ENCODE peak calls at places on chromosomes 12 and 14, in eight cellular contexts. W is activated B cell treated with CpG ODN at 0.5 μM for 24 hours, H is IMR-90, J is ascending aorta, M is epithelial cell of esophagus, V is fibroblast of lung, L is transverse colon, O is fibroblast of mammary gland. K is an unnamed sample.

GRCh38 chr12:49129332-49130150 is 1.7 kb downstream of the TUBA1B start:
- DNase-seq in W (no peak), H (no peak), J (no peak), M (no peak), V (no peak), L (no peak), O (no peak), K (no peak)

GRCh38 chr12:120242275-120242799 is 23.2 kb downstream of the PXN start:
- DNase-seq in W (no peak), H (no peak), J (no peak), M (no peak), V (no peak), L (no peak), O (no peak), K (no peak)

GRCh38 chr12:62191747-62192485 is 68.3 kb upstream of the USP15 start:
- DNase-seq in W (peak), H (no peak), J (peak), M (peak), V (peak), L (no peak), O (peak), K (no peak)

GRCh38 chr14:92692822-92693226 is 55.6 kb downstream of the LGMN start:
- DNase-seq in W (no peak), H (peak), J (peak), M (peak), V (no peak), L (peak), O (peak), K (no peak)

GRCh38 chr14:106826833-106827369 is 1300.5 kb downstream of the TMEM121 start:
- DNase-seq in W (no peak), H (no peak), J (no peak), M (no peak), V (no peak), L (no peak), O (no peak), K (no peak)

GRCh38 chr12:63876980-63877379 is 32.5 kb downstream of the SRGAP1 start:
- DNase-seq in W (no peak), H (no peak), J (no peak), M (no peak), V (peak), L (no peak), O (peak), K (no peak)

GRCh38 chr12:87202189-87202588 is 827.0 kb downstream of the C12orf50 start:
- DNase-seq in W (no peak), H (no peak), J (no peak), M (no peak), V (no peak), L (no peak), O (no peak), K (no peak)

GRCh38 chr12:103884316-103884715 is 43.3 kb upstream of the NT5DC3 start:
- DNase-seq in W (no peak), H (peak), J (no peak), M (peak), V (peak), L (peak), O (peak), K (no peak)

GRCh38 chr14:76514599-76514998 is 138.7 kb downstream of the ESRRB start:
- DNase-seq in W (no peak), H (peak), J (no peak), M (peak), V (peak), L (no peak), O (peak), K (no peak)

GRCh38 chr12:9872743-9873142 is 3.6 kb upstream of the CLEC2B start:
- DNase-seq in W (no peak), H (no peak), J (no peak), M (peak), V (no peak), L (no peak), O (no peak), K (no peak)

GRCh38 chr12:97751704-97752103 is 289.1 kb downstream of the RMST start:
- DNase-seq in W (no peak), H (no peak), J (no peak), M (no peak), V (no peak), L (no peak), O (peak), K (no peak)

GRCh38 chr12:102920271-102920670 is 3.2 kb upstream of the PAH start:
- DNase-seq in W (no peak), H (no peak), J (no peak), M (no peak), V (no peak), L (no peak), O (no peak), K (no peak)

GRCh38 chr14:73741386-73741875 is 27.2 kb upstream of the PNMA1 start:
- DNase-seq in W (no peak), H (peak), J (peak), M (peak), V (peak), L (peak), O (peak), K (no peak)

GRCh38 chr12:55745361-55746146 is 2.6 kb downstream of the GDF11 start:
- DNase-seq in W (no peak), H (no peak), J (peak), M (no peak), V (peak), L (no peak), O (no peak), K (peak)

GRCh38 chr14:59305836-59306555 is 117.5 kb downstream of the DAAM1 start:
- DNase-seq in W (no peak), H (peak), J (no peak), M (peak), V (peak), L (no peak), O (peak), K (no peak)

GRCh38 chr12:65956056-65956738 is 131.9 kb downstream of the HMGA2 start:
- DNase-seq in W (no peak), H (no peak), J (no peak), M (peak), V (peak), L (no peak), O (peak), K (no peak)

GRCh38 chr12:21541773-21542172 is 15.7 kb downstream of the SPX start:
- DNase-seq in W (no peak), H (no peak), J (no peak), M (no peak), V (no peak), L (no peak), O (no peak), K (no peak)

GRCh38 chr14:22836301-22837058 is at the start of gene MMP14:
- DNase-seq in W (no peak), H (peak), J (peak), M (peak), V (peak), L (peak), O (peak), K (peak)

GRCh38 chr12:49334681-49335080 is 2.3 kb downstream of the C1QL4 start:
- DNase-seq in W (no peak), H (no peak), J (no peak), M (no peak), V (no peak), L (no peak), O (no peak), K (no peak)

GRCh38 chr12:38411426-38411825 is 94.9 kb downstream of the ALG10B start:
- DNase-seq in W (no peak), H (no peak), J (no peak), M (no peak), V (no peak), L (no peak), O (no peak), K (no peak)

GRCh38 chr14:89723930-89724915 is 230.3 kb downstream of the EFCAB11 start:
- DNase-seq in W (no peak), H (no peak), J (no peak), M (peak), V (no peak), L (no peak), O (peak), K (no peak)

GRCh38 chr14:58942516-58942915 is 246.0 kb upstream of the DAAM1 start:
- DNase-seq in W (no peak), H (peak), J (no peak), M (peak), V (no peak), L (no peak), O (peak), K (no peak)

GRCh38 chr12:118581396-118581795 is 205.0 kb downstream of the SUDS3 start:
- DNase-seq in W (no peak), H (no peak), J (no peak), M (no peak), V (no peak), L (no peak), O (no peak), K (no peak)
- TF ChIP-seq CTCF in W (no peak), H (no peak), J (no peak), M (no peak), V (no peak), L (no peak), O (no peak), K (no peak)

GRCh38 chr12:53533476-53533875 is 26.2 kb upstream of the NPFF start:
- DNase-seq in W (no peak), H (no peak), J (no peak), M (no peak), V (no peak), L (no peak), O (no peak), K (no peak)
- TF ChIP-seq CTCF in W (no peak), H (no peak), J (no peak), M (no peak), V (no peak), L (no peak), O (no peak), K (no peak)

DNA sequence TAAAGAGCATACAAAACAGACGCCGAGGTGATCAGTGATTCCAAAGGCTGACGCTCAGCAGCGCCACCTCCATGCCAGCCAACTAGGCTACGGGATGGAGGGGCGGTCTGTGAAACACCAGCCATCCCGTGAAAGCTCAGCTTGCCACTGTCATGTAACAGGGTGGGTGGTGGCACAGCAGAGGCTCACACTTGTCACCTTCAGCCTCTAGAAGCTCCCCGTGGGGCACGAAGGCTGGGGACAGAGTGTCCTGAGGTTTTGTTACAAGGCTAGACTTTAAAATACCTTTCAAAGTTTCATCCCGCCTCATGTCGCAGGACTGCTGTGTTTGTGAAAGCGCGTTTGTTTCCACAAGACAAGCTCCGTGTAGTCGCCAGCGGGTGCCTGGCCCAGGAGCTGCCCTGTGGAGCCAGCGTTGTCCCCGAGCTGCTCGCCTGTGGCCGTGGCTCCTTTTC is 20.7 kb downstream of the XRCC3 start:
- DNase-seq in W (no peak), H (no peak), J (no peak), M (no peak), V (no peak), L (no peak), O (no peak), K (no peak)
- TF ChIP-seq CTCF in W (no peak), H (no peak), J (no peak), M (no peak), V (no peak), L (no peak), O (no peak), K (no peak)

GRCh38 chr12:54004063-54004840 is 4.3 kb downstream of the HOXC9 start:
- DNase-seq in W (no peak), H (no peak), J (no peak), M (no peak), V (no peak), L (no peak), O (peak), K (no peak)
- TF ChIP-seq CTCF in W (no peak), H (no peak), J (no peak), M (no peak), V (no peak), L (no peak), O (peak), K (no peak)

GRCh38 chr12:32134144-32134888 is 27.7 kb downstream of the BICD1 start:
- DNase-seq in W (no peak), H (peak), J (no peak), M (peak), V (peak), L (peak), O (peak), K (no peak)
- TF ChIP-seq CTCF in W (no peak), H (no peak), J (no peak), M (no peak), V (no peak), L (no peak), O (no peak), K (peak)